ENCODE peak calls at places on chromosomes 16 and 17, in nine cellular contexts. E is CD4-positive, alpha-beta memory T cell; Y is NT2/D1; K is SJSA1; J is PC-9; X is cardiac muscle cell; P is HCT116; C is CD4-positive, alpha-beta T cell; B is tibial artery. N is an unnamed sample. For H3K9me3, the result is how much of the 10 kb centered on the place peaks cover.

GRCh38 chr17:77127735-77128361 is 12.9 kb upstream of the SEC14L1 start:
- DNase-seq in X (peak), K (no peak), B (peak), J (no peak), Y (no peak), P (no peak), E (peak), C (peak), N (peak)

GRCh38 chr17:42618442-42619150 is 9.1 kb downstream of the TUBG1 start:
- DNase-seq in E (no peak), K (no peak), P (no peak), X (no peak), B (no peak), Y (peak), J (peak), C (no peak), N (no peak)

GRCh38 chr16:52435573-52435972 is 111.4 kb downstream of the TOX3 start:
- DNase-seq in J (no peak), Y (no peak), X (peak), C (no peak), B (no peak), E (no peak), K (no peak), P (no peak), N (no peak)

GRCh38 chr17:39097537-39097936 is 53.9 kb downstream of the PLXDC1 start:
- DNase-seq in E (no peak), X (no peak), J (no peak), K (no peak), B (no peak), Y (no peak), C (no peak), P (no peak), N (no peak)

GRCh38 chr17:7843536-7844291 is 9.7 kb downstream of the KDM6B start:
- DNase-seq in Y (no peak), J (peak), P (no peak), B (peak), K (peak), C (peak), X (peak), E (peak), N (peak)

GRCh38 chr17:78960945-78961344 is 18.8 kb downstream of the LGALS3BP start:
- DNase-seq in B (no peak), K (no peak), Y (no peak), C (no peak), P (no peak), X (peak), J (no peak), E (no peak), N (peak)

GRCh38 chr16:1498899-1499676 is 5.9 kb downstream of the TELO2 start:
- DNase-seq in P (no peak), J (no peak), K (no peak), Y (no peak), B (no peak), E (no peak), C (no peak), X (no peak), N (no peak)

GRCh38 chr17:39064374-39064773 is 87.1 kb downstream of the PLXDC1 start:
- DNase-seq in P (no peak), X (peak), Y (no peak), J (no peak), B (no peak), K (no peak), E (no peak), C (no peak), N (peak)

GRCh38 chr16:81237282-81237681 is 1.2 kb upstream of the BCO1 start:
- DNase-seq in Y (no peak), B (no peak), K (no peak), X (no peak), J (no peak), P (no peak), C (no peak), E (no peak), N (no peak)

GRCh38 chr17:49521521-49522185 is 26.6 kb downstream of the NGFR start:
- DNase-seq in J (no peak), C (no peak), Y (no peak), P (no peak), E (no peak), K (no peak), X (peak), B (no peak), N (no peak)

GRCh38 chr16:4077083-4077714 is 39.0 kb downstream of the ADCY9 start:
- DNase-seq in P (peak), K (no peak), C (no peak), B (no peak), Y (no peak), X (no peak), E (no peak), J (no peak), N (no peak)

GRCh38 chr17:75774988-75775668 is 9.5 kb upstream of the UNK start:
- DNase-seq in C (no peak), P (no peak), B (no peak), K (peak), J (peak), X (peak), Y (no peak), E (peak), N (peak)

GRCh38 chr17:4849011-4849536 is 15.9 kb downstream of the MINK1 start:
- DNase-seq in P (peak), B (no peak), J (peak), K (no peak), Y (no peak), X (no peak), C (no peak), E (no peak), N (no peak)

GRCh38 chr16:5041604-5042133 is 7.9 kb upstream of the NAGPA start:
- DNase-seq in P (peak), X (peak), Y (no peak), B (no peak), C (no peak), E (no peak), K (no peak), J (peak), N (no peak)

GRCh38 chr17:37322106-37322505 is 53.7 kb upstream of the C17orf78 start:
- DNase-seq in B (no peak), P (no peak), J (no peak), E (no peak), Y (no peak), X (no peak), K (no peak), C (no peak), N (no peak)

GRCh38 chr16:75251280-75252048 is at the start of gene BCAR1:
- DNase-seq in B (peak), X (peak), J (peak), K (peak), P (no peak), C (no peak), E (no peak), Y (peak), N (peak)

GRCh38 chr17:42660692-42661345 is 1.7 kb downstream of the TUBG2 start:
- DNase-seq in C (no peak), J (peak), E (no peak), P (no peak), B (peak), K (peak), X (peak), Y (no peak), N (no peak)

DNA sequence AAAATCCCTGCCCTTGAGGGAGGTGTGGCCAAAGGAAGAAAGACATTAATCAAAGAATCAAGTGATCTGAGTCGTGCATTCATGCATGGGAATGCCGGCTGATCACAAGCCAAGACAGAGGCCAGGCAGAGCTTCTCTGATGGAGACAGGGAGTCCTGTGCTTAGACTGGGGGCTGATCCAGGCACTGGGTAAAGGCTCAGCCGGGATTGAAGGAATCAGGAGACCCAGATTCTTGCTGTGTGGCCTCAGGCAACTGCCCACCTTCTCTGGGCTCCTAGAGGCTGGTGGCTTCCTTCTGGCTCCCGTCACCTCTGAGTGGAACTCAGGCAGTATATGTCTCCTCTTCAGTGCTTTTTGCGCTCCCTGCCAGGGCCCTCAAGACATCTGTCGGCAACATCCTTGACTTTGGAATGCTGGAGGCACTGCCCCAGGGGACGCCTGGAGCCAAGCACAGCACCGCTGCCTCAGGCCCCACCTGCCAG is 17.7 kb downstream of the RAI1 start:
- DNase-seq in B (no peak), Y (no peak), X (no peak), K (no peak), C (no peak), E (no peak), P (no peak), J (no peak), N (no peak)
- H3K9me3 ChIP-seq in B (under half), Y (under half), X (under half), K (under half), C (under half), E (under half), P (under half), J (under half), N (under half)

GRCh38 chr16:35214840-35215239 is 1755.4 kb downstream of the TP53TG3F start:
- DNase-seq in E (no peak), K (no peak), J (no peak), C (no peak), B (no peak), P (no peak), X (no peak), Y (no peak), N (no peak)

GRCh38 chr16:35210681-35211433 is 1751.4 kb downstream of the TP53TG3F start:
- DNase-seq in J (peak), P (no peak), Y (no peak), C (no peak), E (no peak), B (no peak), X (no peak), K (no peak), N (no peak)

GRCh38 chr16:35215287-35215686 is 1755.9 kb downstream of the TP53TG3F start:
- DNase-seq in X (no peak), B (no peak), K (no peak), Y (no peak), J (no peak), E (no peak), P (no peak), C (no peak), N (no peak)
- H3K9me3 ChIP-seq in X (under half), B (under half), K (under half), Y (under half), J (under half), E (under half), P (under half), C (under half), N (under half)

GRCh38 chr16:31764103-31764502 is 109.5 kb upstream of the ZNF267 start:
- DNase-seq in P (no peak), E (no peak), Y (no peak), B (no peak), C (no peak), X (no peak), J (no peak), K (no peak), N (no peak)
- H3K9me3 ChIP-seq in P (under half), E (half or more), Y (half or more), B (half or more), C (half or more), X (under half), J (under half), K (under half), N (half or more)

GRCh38 chr17:22142091-22142490 is 449.8 kb downstream of the KCNJ18 start:
- DNase-seq in E (no peak), P (no peak), C (no peak), J (no peak), Y (no peak), B (no peak), K (no peak), X (no peak), N (no peak)
- H3K9me3 ChIP-seq in E (under half), P (half or more), C (under half), J (under half), Y (under half), B (under half), K (under half), X (under half), N (under half)

GRCh38 chr17:83149761-83150251 is 70.4 kb downstream of the METRNL start:
- DNase-seq in C (no peak), X (no peak), Y (no peak), J (no peak), B (no peak), E (no peak), K (no peak), P (no peak), N (no peak)

GRCh38 chr17:83151056-83151441 is 71.6 kb downstream of the METRNL start:
- DNase-seq in Y (no peak), X (no peak), K (no peak), C (no peak), P (no peak), B (no peak), E (no peak), J (no peak), N (no peak)

GRCh38 chr17:83149326-83149725 is 69.9 kb downstream of the METRNL start:
- DNase-seq in X (no peak), P (no peak), B (no peak), Y (no peak), J (no peak), K (no peak), E (no peak), C (no peak), N (no peak)

GRCh38 chr17:83151442-83152220 is 72.2 kb downstream of the METRNL start:
- DNase-seq in E (no peak), Y (peak), K (peak), C (no peak), J (no peak), P (no peak), X (no peak), B (no peak), N (no peak)

DNA sequence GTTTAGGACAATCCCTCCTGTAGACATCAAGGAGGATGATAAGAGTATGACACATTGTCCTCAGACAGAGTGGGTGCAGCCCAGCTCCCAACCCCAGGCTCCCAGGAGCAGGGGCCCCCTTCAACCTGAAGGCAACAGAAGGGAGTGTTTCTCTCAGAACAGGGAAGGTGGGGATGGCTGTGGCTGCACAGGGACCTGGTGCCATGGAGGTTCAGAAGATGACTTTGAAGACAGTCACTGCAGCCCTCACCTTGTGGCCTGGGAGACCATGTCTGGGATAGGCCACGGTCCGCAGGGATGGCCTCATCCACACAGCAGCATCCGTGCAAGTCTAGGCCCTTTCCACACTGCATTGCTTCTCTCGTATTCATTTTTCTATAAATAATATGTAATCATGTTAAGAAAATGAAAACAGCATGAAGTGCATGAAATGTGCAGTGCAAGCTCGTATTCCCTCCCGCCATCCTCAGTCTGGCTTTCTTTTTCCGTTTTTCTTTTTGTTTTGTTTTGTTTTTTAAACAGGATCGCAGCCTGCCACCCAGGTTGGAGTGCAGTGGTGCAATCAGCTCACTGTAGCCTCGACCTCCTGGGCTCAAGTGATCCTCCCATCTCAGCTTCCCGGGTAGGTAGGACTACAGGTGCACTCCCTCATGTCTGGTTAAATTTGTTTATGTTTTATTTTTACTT is 71.1 kb downstream of the METRNL start:
- DNase-seq in P (no peak), J (no peak), K (peak), B (no peak), C (no peak), X (no peak), Y (no peak), E (no peak), N (no peak)
- H3K9me3 ChIP-seq in P (under half), J (under half), K (under half), B (under half), C (under half), X (under half), Y (under half), E (under half), N (under half)

GRCh38 chr16:35706901-35707300 is 2247.5 kb downstream of the TP53TG3F start:
- DNase-seq in X (no peak), J (peak), B (no peak), K (no peak), P (no peak), C (no peak), E (no peak), Y (no peak), N (no peak)
- H3K9me3 ChIP-seq in X (under half), J (under half), B (under half), K (under half), P (under half), C (under half), E (under half), Y (under half), N (under half)